ENCODE peak calls at places on chromosomes 5 and 9, in five cellular contexts. E is A673; W is fibroblast of villous mesenchyme; B is cardiac muscle cell; O is activated naive CD8-positive, alpha-beta T cell treated with anti-CD3 and anti-CD28 coated beads, Interleukin-2, amount 50 U/mL, for 24 hours. F is an unnamed sample.

GRCh38 chr5:145237843-145238242 is 597.3 kb downstream of the PRELID2 start:
- DNase-seq in O (no peak), E (peak; percentile 90), W (peak; percentile 66), B (peak; percentile 86), F (peak; percentile 19)

GRCh38 chr9:8779478-8779877 is 979.9 kb upstream of the DMAC1 start:
- DNase-seq in O (no peak), E (no peak), B (no peak), W (no peak), F (no peak)

GRCh38 chr9:79662553-79662956 is 90.8 kb downstream of the TLE4 start:
- DNase-seq in B (no peak), O (no peak), W (peak; percentile 64), E (peak; percentile 86), F (peak; percentile 15)

GRCh38 chr9:2179557-2179956 is 164.4 kb downstream of the SMARCA2 start:
- DNase-seq in O (no peak), W (no peak), E (peak; percentile 24), B (no peak), F (no peak)

GRCh38 chr9:92196909-92197308 is 81.7 kb upstream of the SPTLC1 start:
- DNase-seq in O (no peak), E (no peak), B (no peak), W (peak; percentile 62), F (no peak)

GRCh38 chr5:151770383-151771258 is 1.1 kb upstream of the G3BP1 start:
- DNase-seq in E (peak; percentile 72), O (peak; percentile 68), B (peak; percentile 70), W (peak; percentile 78), F (peak; percentile 67)

GRCh38 chr9:27487128-27487527 is 37.0 kb upstream of the IFNK start:
- DNase-seq in E (no peak), O (no peak), W (peak; percentile 75), B (no peak), F (no peak)

GRCh38 chr9:37801959-37802711 is 1.5 kb downstream of the DCAF10 start:
- DNase-seq in B (no peak), O (no peak), W (no peak), E (no peak), F (no peak)

GRCh38 chr5:75654693-75655315 is 43.6 kb downstream of the ANKDD1B start:
- DNase-seq in E (no peak), O (no peak), B (peak; percentile 77), W (no peak), F (no peak)

GRCh38 chr9:137487454-137488329 is 28.6 kb upstream of the NSMF start:
- DNase-seq in W (no peak), E (no peak), B (no peak), O (no peak), F (peak; percentile 48)

GRCh38 chr5:56838409-56839039 is 23.2 kb downstream of the MAP3K1 start:
- DNase-seq in B (peak; percentile 47), W (peak; percentile 86), E (peak; percentile 76), O (no peak), F (no peak)

GRCh38 chr5:154403776-154404387 is 41.9 kb upstream of the SAP30L start:
- DNase-seq in E (no peak), B (no peak), W (peak; percentile 79), O (no peak), F (no peak)

GRCh38 chr9:104944356-104944755 is 16.4 kb upstream of the ABCA1 start:
- DNase-seq in O (no peak), B (no peak), W (peak; percentile 78), E (no peak), F (no peak)

GRCh38 chr5:150532996-150533395 is 25.1 kb downstream of the NDST1 start:
- DNase-seq in W (no peak), E (no peak), O (no peak), B (no peak), F (no peak)

GRCh38 chr9:27527702-27528277 is 1.8 kb downstream of the MOB3B start:
- DNase-seq in O (no peak), E (no peak), B (no peak), W (no peak), F (no peak)

GRCh38 chr9:71112866-71113265 is 8.6 kb downstream of the TRPM3 start:
- DNase-seq in B (no peak), W (no peak), E (no peak), O (no peak), F (no peak)